ENCODE peak calls at places on chromosomes 7 and 10, in ten cellular contexts. M is IMR-90; U is mesenchymal stem cell; D is fibroblast of lung; Y is pancreas; R is mucosa of descending colon; J is endothelial cell of umbilical vein; H is CD8-positive, alpha-beta T cell; L is gastrocnemius medialis; A is hepatocyte. X is an unnamed sample.

GRCh38 chr7:69663911-69664310 is 65.6 kb downstream of the AUTS2 start:
- DNase-seq in M (no peak), U (no peak), D (no peak), Y (no peak), R (no peak), J (no peak), H (no peak), L (no peak), A (no peak), X (no peak)

GRCh38 chr10:79066460-79067240 is 2.1 kb upstream of the ZMIZ1 start:
- DNase-seq in M (peak; percentile 35), U (peak; percentile 49), D (peak; percentile 51), Y (peak; percentile 26), R (peak; percentile 65), J (peak; percentile 40), H (no peak), L (no peak), A (peak; percentile 73), X (no peak)

GRCh38 chr7:33743594-33743993 is 161.7 kb upstream of the BMPER start:
- DNase-seq in M (peak; percentile 98), U (peak; percentile 85), D (peak; percentile 98), Y (no peak), R (no peak), J (no peak), H (no peak), L (no peak), A (no peak), X (no peak)

GRCh38 chr7:87479951-87480350 is 4.5 kb upstream of the ABCB4 start:
- DNase-seq in M (no peak), U (no peak), D (no peak), Y (no peak), R (no peak), J (no peak), H (no peak), L (no peak), A (no peak), X (no peak)

GRCh38 chr7:103702454-103702853 is 256.4 kb upstream of the SLC26A5 start:
- DNase-seq in M (peak; percentile 18), U (no peak), D (no peak), Y (no peak), R (no peak), J (peak; percentile 14), H (no peak), L (no peak), A (no peak), X (no peak)

GRCh38 chr10:131901181-131901829 is 497 bp downstream of the PPP2R2D start:
- DNase-seq in M (peak; percentile 4), U (peak; percentile 44), D (peak; percentile 12), Y (peak; percentile 65), R (peak; percentile 83), J (peak; percentile 43), H (peak; percentile 55), L (no peak), A (peak; percentile 80), X (peak; percentile 52)

GRCh38 chr10:111281516-111281915 is 204.7 kb downstream of the ADRA2A start:
- DNase-seq in M (no peak), U (peak; percentile 22), D (no peak), Y (no peak), R (no peak), J (no peak), H (no peak), L (no peak), A (peak; percentile 41), X (no peak)

GRCh38 chr7:157058701-157059100 is 48.2 kb upstream of the MNX1 start:
- DNase-seq in M (no peak), U (no peak), D (no peak), Y (no peak), R (no peak), J (no peak), H (no peak), L (no peak), A (no peak), X (no peak)

GRCh38 chr10:30056767-30057355 is 2.5 kb downstream of the JCAD start:
- DNase-seq in M (no peak), U (peak; percentile 51), D (no peak), Y (no peak), R (no peak), J (peak; percentile 68), H (no peak), L (no peak), A (no peak), X (no peak)

GRCh38 chr10:130642926-130643325 is 506.7 kb downstream of the GLRX3 start:
- DNase-seq in M (no peak), U (no peak), D (no peak), Y (no peak), R (no peak), J (no peak), H (no peak), L (no peak), A (no peak), X (no peak)

GRCh38 chr7:146478975-146479492 is 362.4 kb downstream of the CNTNAP2 start:
- DNase-seq in M (no peak), U (no peak), D (no peak), Y (no peak), R (no peak), J (no peak), H (no peak), L (no peak), A (no peak), X (no peak)

GRCh38 chr10:83427101-83427500 is 712.2 kb upstream of the GHITM start:
- DNase-seq in M (no peak), U (no peak), D (no peak), Y (no peak), R (no peak), J (no peak), H (no peak), L (no peak), A (no peak), X (no peak)

GRCh38 chr10:124992462-124993344 is 50.8 kb downstream of the ZRANB1 start:
- DNase-seq in M (peak; percentile 63), U (peak; percentile 68), D (peak; percentile 68), Y (peak; percentile 63), R (peak; percentile 50), J (peak; percentile 60), H (no peak), L (no peak), A (peak; percentile 70), X (peak; percentile 88)

GRCh38 chr7:140591178-140591902 is 49.3 kb downstream of the DENND2A start:
- DNase-seq in M (peak; percentile 41), U (no peak), D (no peak), Y (no peak), R (no peak), J (no peak), H (no peak), L (no peak), A (no peak), X (no peak)

GRCh38 chr7:55223023-55223422 is 142.1 kb upstream of the LANCL2 start:
- DNase-seq in M (no peak), U (no peak), D (no peak), Y (no peak), R (no peak), J (no peak), H (no peak), L (no peak), A (no peak), X (no peak)

GRCh38 chr10:42952931-42953683 is 123.8 kb upstream of the RET start:
- DNase-seq in M (no peak), U (no peak), D (no peak), Y (no peak), R (peak; percentile 33), J (no peak), H (no peak), L (no peak), A (no peak), X (no peak)

GRCh38 chr10:106038246-106038645 is 1126.3 kb downstream of the SORCS1 start:
- DNase-seq in M (no peak), U (no peak), D (no peak), Y (no peak), R (no peak), J (no peak), H (no peak), L (no peak), A (no peak), X (no peak)

GRCh38 chr10:97099868-97100267 is 85.9 kb downstream of the SLIT1 start:
- DNase-seq in M (no peak), U (no peak), D (no peak), Y (no peak), R (no peak), J (no peak), H (no peak), L (no peak), A (no peak), X (no peak)
- H3K4me1 ChIP-seq in M (no peaks in the 10 kb centered on the region), U (no peaks in the 10 kb centered on the region), D (no peaks in the 10 kb centered on the region), Y (no peaks in the 10 kb centered on the region), R (no peaks in the 10 kb centered on the region), J (no peaks in the 10 kb centered on the region), H (peaks cover 20% of the 10 kb centered on the region), L (peaks cover 18% of the 10 kb centered on the region), A (no peaks in the 10 kb centered on the region), X (peaks cover 3% of the 10 kb centered on the region)

DNA sequence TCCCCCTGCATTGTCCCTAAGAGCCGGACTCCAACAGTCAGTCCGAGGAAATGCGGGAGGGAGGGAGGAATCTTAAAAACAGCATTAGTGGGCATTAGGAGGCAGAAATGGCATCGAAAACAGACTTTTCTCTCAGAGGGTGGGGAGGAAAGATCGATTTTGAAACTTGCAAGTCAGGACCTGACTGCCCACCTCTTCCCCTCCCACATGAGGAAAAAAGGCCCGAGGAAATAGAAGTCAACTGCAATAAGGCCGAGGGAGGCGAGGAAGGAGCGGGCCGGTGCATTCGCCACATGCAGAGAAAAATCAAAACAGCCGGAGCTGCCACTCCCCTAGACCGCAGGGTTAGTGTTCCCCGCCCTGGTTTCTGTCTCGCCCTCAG is 2.8 kb downstream of the LBX1 start:
- DNase-seq in M (no peak), U (no peak), D (no peak), Y (no peak), R (no peak), J (no peak), H (no peak), L (no peak), A (no peak), X (no peak)
- H3K4me1 ChIP-seq in M (no peaks in the 10 kb centered on the region), U (peaks cover 43% of the 10 kb centered on the region), D (no peaks in the 10 kb centered on the region), Y (peaks cover 4% of the 10 kb centered on the region), R (peaks cover 36% of the 10 kb centered on the region), J (no peaks in the 10 kb centered on the region), H (peaks cover 62% of the 10 kb centered on the region), L (peaks cover 52% of the 10 kb centered on the region), A (peaks cover 29% of the 10 kb centered on the region), X (peaks cover 11% of the 10 kb centered on the region)

DNA sequence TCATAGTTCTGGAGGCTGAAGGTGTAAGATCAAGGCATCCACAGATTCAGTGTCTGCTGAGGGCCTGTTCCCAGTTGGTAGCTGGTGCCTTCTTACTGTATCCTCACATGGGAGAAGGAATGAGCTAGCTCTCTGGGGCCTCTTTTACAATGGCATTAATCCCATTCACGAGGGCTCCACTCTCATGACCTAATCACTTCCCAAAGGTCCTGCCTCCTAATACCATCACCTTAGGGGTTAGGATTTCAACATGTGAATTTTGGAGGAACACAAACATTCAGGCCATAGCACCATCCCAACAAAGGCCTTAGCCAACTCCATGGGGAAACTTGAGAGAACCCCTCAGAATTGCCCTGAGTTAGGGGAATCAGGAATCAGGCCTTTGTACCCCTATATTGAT is 66.1 kb upstream of the CREB5 start:
- DNase-seq in M (no peak), U (no peak), D (no peak), Y (no peak), R (no peak), J (no peak), H (no peak), L (no peak), A (no peak), X (no peak)
- H3K4me1 ChIP-seq in M (peaks cover 13% of the 10 kb centered on the region), U (no peaks in the 10 kb centered on the region), D (peaks cover 27% of the 10 kb centered on the region), Y (no peaks in the 10 kb centered on the region), R (no peaks in the 10 kb centered on the region), J (no peaks in the 10 kb centered on the region), H (no peaks in the 10 kb centered on the region), L (no peaks in the 10 kb centered on the region), A (peaks cover 9% of the 10 kb centered on the region), X (peaks cover 8% of the 10 kb centered on the region)

GRCh38 chr7:142800699-142801260 is 30.0 kb downstream of the PRSS2 start:
- DNase-seq in M (no peak), U (no peak), D (no peak), Y (no peak), R (no peak), J (no peak), H (no peak), L (no peak), A (no peak), X (no peak)
- H3K4me1 ChIP-seq in M (no peaks in the 10 kb centered on the region), U (peaks cover 13% of the 10 kb centered on the region), D (no peaks in the 10 kb centered on the region), Y (no peaks in the 10 kb centered on the region), R (no peaks in the 10 kb centered on the region), J (peaks cover 28% of the 10 kb centered on the region), H (peaks cover 66% of the 10 kb centered on the region), L (peaks cover 14% of the 10 kb centered on the region), A (peaks cover 19% of the 10 kb centered on the region), X (no peaks in the 10 kb centered on the region)